ENCODE peak calls at places on chromosomes 2 and 18, in ten cellular contexts. One of them, this sample, is unnamed.

GRCh38 chr2:39733070-39733674 is 45.9 kb downstream of the THUMPD2 start:
- DNase-seq in IMR-90: no peak
- DNase-seq in body of pancreas: no peak
- DNase-seq in HepG2: no peak
- DNase-seq in gastrocnemius medialis: no peak
- DNase-seq in ovary: no peak
- DNase-seq in A549: no peak
- DNase-seq in breast epithelium: no peak
- DNase-seq in esophagus muscularis mucosa: no peak
- DNase-seq in esophagus squamous epithelium: no peak
- DNase-seq in this sample: no peak

GRCh38 chr2:18991177-18992168 is 366.9 kb downstream of the OSR1 start:
- DNase-seq in IMR-90: peak
- DNase-seq in body of pancreas: peak
- DNase-seq in HepG2: no peak
- DNase-seq in gastrocnemius medialis: peak
- DNase-seq in ovary: peak
- DNase-seq in A549: peak
- DNase-seq in breast epithelium: peak
- DNase-seq in esophagus muscularis mucosa: no peak
- DNase-seq in esophagus squamous epithelium: no peak
- DNase-seq in this sample: peak

GRCh38 chr2:191069606-191070005 is 55.6 kb upstream of the STAT1 start:
- DNase-seq in IMR-90: no peak
- DNase-seq in body of pancreas: no peak
- DNase-seq in HepG2: no peak
- DNase-seq in gastrocnemius medialis: no peak
- DNase-seq in ovary: no peak
- DNase-seq in A549: no peak
- DNase-seq in breast epithelium: no peak
- DNase-seq in esophagus muscularis mucosa: no peak
- DNase-seq in esophagus squamous epithelium: no peak
- DNase-seq in this sample: no peak

GRCh38 chr2:126219081-126219480 is 436.9 kb upstream of the GYPC start:
- DNase-seq in IMR-90: no peak
- DNase-seq in body of pancreas: no peak
- DNase-seq in HepG2: no peak
- DNase-seq in gastrocnemius medialis: no peak
- DNase-seq in ovary: no peak
- DNase-seq in A549: no peak
- DNase-seq in breast epithelium: no peak
- DNase-seq in esophagus muscularis mucosa: no peak
- DNase-seq in esophagus squamous epithelium: no peak
- DNase-seq in this sample: no peak

GRCh38 chr2:146661494-146662096 is 1183.2 kb upstream of the ACVR2A start:
- DNase-seq in IMR-90: peak
- DNase-seq in body of pancreas: no peak
- DNase-seq in HepG2: peak
- DNase-seq in gastrocnemius medialis: no peak
- DNase-seq in ovary: no peak
- DNase-seq in A549: peak
- DNase-seq in breast epithelium: no peak
- DNase-seq in esophagus muscularis mucosa: no peak
- DNase-seq in esophagus squamous epithelium: no peak
- DNase-seq in this sample: peak

GRCh38 chr2:214593723-214594122 is 182.9 kb downstream of the VWC2L start:
- DNase-seq in IMR-90: peak
- DNase-seq in body of pancreas: peak
- DNase-seq in HepG2: peak
- DNase-seq in gastrocnemius medialis: no peak
- DNase-seq in ovary: no peak
- DNase-seq in A549: peak
- DNase-seq in breast epithelium: no peak
- DNase-seq in esophagus muscularis mucosa: no peak
- DNase-seq in esophagus squamous epithelium: no peak
- DNase-seq in this sample: no peak

GRCh38 chr18:13612111-13612997 is 114.0 kb downstream of the FAM210A start:
- DNase-seq in IMR-90: no peak
- DNase-seq in body of pancreas: no peak
- DNase-seq in HepG2: no peak
- DNase-seq in gastrocnemius medialis: no peak
- DNase-seq in ovary: no peak
- DNase-seq in A549: no peak
- DNase-seq in breast epithelium: no peak
- DNase-seq in esophagus muscularis mucosa: peak
- DNase-seq in esophagus squamous epithelium: peak
- DNase-seq in this sample: no peak

GRCh38 chr18:37375181-37375580 is 190.4 kb downstream of the CELF4 start:
- DNase-seq in IMR-90: no peak
- DNase-seq in body of pancreas: no peak
- DNase-seq in HepG2: no peak
- DNase-seq in gastrocnemius medialis: no peak
- DNase-seq in ovary: no peak
- DNase-seq in A549: no peak
- DNase-seq in breast epithelium: no peak
- DNase-seq in esophagus muscularis mucosa: no peak
- DNase-seq in esophagus squamous epithelium: no peak
- DNase-seq in this sample: no peak

GRCh38 chr2:27255660-27256059 is 7.2 kb downstream of the SLC30A3 start:
- DNase-seq in IMR-90: peak
- DNase-seq in body of pancreas: no peak
- DNase-seq in HepG2: no peak
- DNase-seq in gastrocnemius medialis: no peak
- DNase-seq in ovary: no peak
- DNase-seq in A549: no peak
- DNase-seq in breast epithelium: no peak
- DNase-seq in esophagus muscularis mucosa: no peak
- DNase-seq in esophagus squamous epithelium: no peak
- DNase-seq in this sample: peak

GRCh38 chr2:227420063-227421052 is 32.6 kb upstream of the SCYGR1 start:
- DNase-seq in IMR-90: no peak
- DNase-seq in body of pancreas: no peak
- DNase-seq in HepG2: no peak
- DNase-seq in gastrocnemius medialis: no peak
- DNase-seq in ovary: no peak
- DNase-seq in A549: no peak
- DNase-seq in breast epithelium: no peak
- DNase-seq in esophagus muscularis mucosa: no peak
- DNase-seq in esophagus squamous epithelium: no peak
- DNase-seq in this sample: no peak

GRCh38 chr18:50218432-50219197 is 23.7 kb upstream of the MYO5B start:
- DNase-seq in IMR-90: peak
- DNase-seq in body of pancreas: peak
- DNase-seq in HepG2: peak
- DNase-seq in gastrocnemius medialis: no peak
- DNase-seq in ovary: no peak
- DNase-seq in A549: peak
- DNase-seq in breast epithelium: no peak
- DNase-seq in esophagus muscularis mucosa: no peak
- DNase-seq in esophagus squamous epithelium: no peak
- DNase-seq in this sample: peak

GRCh38 chr2:137002911-137003310 is 237.6 kb downstream of the THSD7B start:
- DNase-seq in IMR-90: no peak
- DNase-seq in body of pancreas: no peak
- DNase-seq in HepG2: no peak
- DNase-seq in gastrocnemius medialis: no peak
- DNase-seq in ovary: no peak
- DNase-seq in A549: no peak
- DNase-seq in breast epithelium: no peak
- DNase-seq in esophagus muscularis mucosa: no peak
- DNase-seq in esophagus squamous epithelium: no peak
- DNase-seq in this sample: no peak

GRCh38 chr2:136994793-136995192 is 229.4 kb downstream of the THSD7B start:
- DNase-seq in IMR-90: no peak
- DNase-seq in body of pancreas: no peak
- DNase-seq in HepG2: no peak
- DNase-seq in gastrocnemius medialis: no peak
- DNase-seq in ovary: no peak
- DNase-seq in A549: no peak
- DNase-seq in breast epithelium: no peak
- DNase-seq in esophagus muscularis mucosa: no peak
- DNase-seq in esophagus squamous epithelium: no peak
- DNase-seq in this sample: no peak

GRCh38 chr2:137000790-137001189 is 235.4 kb downstream of the THSD7B start:
- DNase-seq in IMR-90: no peak
- DNase-seq in body of pancreas: no peak
- DNase-seq in HepG2: no peak
- DNase-seq in gastrocnemius medialis: no peak
- DNase-seq in ovary: no peak
- DNase-seq in A549: no peak
- DNase-seq in breast epithelium: no peak
- DNase-seq in esophagus muscularis mucosa: no peak
- DNase-seq in esophagus squamous epithelium: no peak
- DNase-seq in this sample: no peak

DNA sequence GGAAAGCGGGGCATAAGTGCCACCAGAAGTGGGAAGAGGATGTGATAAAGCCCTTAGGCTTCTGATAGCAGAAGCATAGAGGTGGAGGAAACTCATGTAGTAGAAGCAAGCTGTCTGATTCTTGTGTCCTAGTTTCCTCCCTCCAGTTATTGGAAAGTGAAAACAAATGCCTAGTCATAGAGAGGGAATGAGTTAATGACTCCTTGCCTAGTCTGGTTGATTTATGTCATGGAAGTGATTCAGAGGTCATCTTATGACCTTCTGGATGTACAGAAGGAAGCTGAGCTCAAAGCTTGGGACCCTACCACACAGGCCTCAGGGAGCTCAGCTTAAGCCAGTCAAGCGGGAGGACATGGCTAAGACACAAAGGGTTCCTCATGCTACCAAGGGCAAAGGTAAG is 232.2 kb downstream of the THSD7B start:
- DNase-seq in IMR-90: no peak
- DNase-seq in body of pancreas: no peak
- DNase-seq in HepG2: no peak
- DNase-seq in gastrocnemius medialis: no peak
- DNase-seq in ovary: no peak
- DNase-seq in A549: no peak
- DNase-seq in breast epithelium: no peak
- DNase-seq in esophagus muscularis mucosa: no peak
- DNase-seq in esophagus squamous epithelium: no peak
- DNase-seq in this sample: peak
- H3K27ac ChIP-seq in IMR-90: no peak
- H3K27ac ChIP-seq in body of pancreas: no peak
- H3K27ac ChIP-seq in HepG2: no peak
- H3K27ac ChIP-seq in gastrocnemius medialis: no peak
- H3K27ac ChIP-seq in ovary: no peak
- H3K27ac ChIP-seq in A549: no peak
- H3K27ac ChIP-seq in breast epithelium: no peak
- H3K27ac ChIP-seq in esophagus muscularis mucosa: no peak
- H3K27ac ChIP-seq in esophagus squamous epithelium: no peak
- H3K27ac ChIP-seq in this sample: peak

GRCh38 chr2:43100883-43101662 is 125.3 kb downstream of the ZFP36L2 start:
- DNase-seq in IMR-90: peak
- DNase-seq in body of pancreas: peak
- DNase-seq in HepG2: no peak
- DNase-seq in gastrocnemius medialis: peak
- DNase-seq in ovary: peak
- DNase-seq in A549: no peak
- DNase-seq in breast epithelium: peak
- DNase-seq in esophagus muscularis mucosa: no peak
- DNase-seq in esophagus squamous epithelium: no peak
- DNase-seq in this sample: peak
- TF ChIP-seq POLR2A in IMR-90: no peak
- TF ChIP-seq POLR2A in body of pancreas: peak
- TF ChIP-seq POLR2A in HepG2: no peak
- TF ChIP-seq POLR2A in gastrocnemius medialis: no peak
- TF ChIP-seq POLR2A in ovary: no peak
- TF ChIP-seq POLR2A in A549: no peak
- TF ChIP-seq POLR2A in breast epithelium: no peak
- TF ChIP-seq POLR2A in esophagus muscularis mucosa: no peak
- TF ChIP-seq POLR2A in esophagus squamous epithelium: peak
- TF ChIP-seq POLR2A in this sample: no peak

GRCh38 chr2:233270366-233270765 is 18.9 kb downstream of the ATG16L1 start:
- DNase-seq in IMR-90: no peak
- DNase-seq in body of pancreas: no peak
- DNase-seq in HepG2: no peak
- DNase-seq in gastrocnemius medialis: no peak
- DNase-seq in ovary: no peak
- DNase-seq in A549: no peak
- DNase-seq in breast epithelium: no peak
- DNase-seq in esophagus muscularis mucosa: no peak
- DNase-seq in esophagus squamous epithelium: no peak
- DNase-seq in this sample: peak

GRCh38 chr2:233271693-233272092 is 20.2 kb downstream of the ATG16L1 start:
- DNase-seq in IMR-90: no peak
- DNase-seq in body of pancreas: no peak
- DNase-seq in HepG2: no peak
- DNase-seq in gastrocnemius medialis: no peak
- DNase-seq in ovary: no peak
- DNase-seq in A549: no peak
- DNase-seq in breast epithelium: no peak
- DNase-seq in esophagus muscularis mucosa: no peak
- DNase-seq in esophagus squamous epithelium: no peak
- DNase-seq in this sample: no peak

GRCh38 chr2:233267516-233268245 is 16.2 kb downstream of the ATG16L1 start:
- DNase-seq in IMR-90: no peak
- DNase-seq in body of pancreas: peak
- DNase-seq in HepG2: no peak
- DNase-seq in gastrocnemius medialis: peak
- DNase-seq in ovary: no peak
- DNase-seq in A549: no peak
- DNase-seq in breast epithelium: no peak
- DNase-seq in esophagus muscularis mucosa: no peak
- DNase-seq in esophagus squamous epithelium: no peak
- DNase-seq in this sample: no peak

GRCh38 chr2:233273120-233273519 is 21.6 kb downstream of the ATG16L1 start:
- DNase-seq in IMR-90: no peak
- DNase-seq in body of pancreas: no peak
- DNase-seq in HepG2: no peak
- DNase-seq in gastrocnemius medialis: no peak
- DNase-seq in ovary: no peak
- DNase-seq in A549: no peak
- DNase-seq in breast epithelium: no peak
- DNase-seq in esophagus muscularis mucosa: no peak
- DNase-seq in esophagus squamous epithelium: no peak
- DNase-seq in this sample: no peak

GRCh38 chr2:233270951-233271350 is 19.5 kb downstream of the ATG16L1 start:
- DNase-seq in IMR-90: no peak
- DNase-seq in body of pancreas: no peak
- DNase-seq in HepG2: no peak
- DNase-seq in gastrocnemius medialis: no peak
- DNase-seq in ovary: no peak
- DNase-seq in A549: no peak
- DNase-seq in breast epithelium: no peak
- DNase-seq in esophagus muscularis mucosa: no peak
- DNase-seq in esophagus squamous epithelium: no peak
- DNase-seq in this sample: no peak
- H3K27ac ChIP-seq in IMR-90: no peak
- H3K27ac ChIP-seq in body of pancreas: peak
- H3K27ac ChIP-seq in HepG2: no peak
- H3K27ac ChIP-seq in gastrocnemius medialis: no peak
- H3K27ac ChIP-seq in ovary: no peak
- H3K27ac ChIP-seq in A549: no peak
- H3K27ac ChIP-seq in breast epithelium: peak
- H3K27ac ChIP-seq in esophagus muscularis mucosa: no peak
- H3K27ac ChIP-seq in esophagus squamous epithelium: no peak
- H3K27ac ChIP-seq in this sample: no peak

GRCh38 chr2:186589733-186590537 is at the start of gene ITGAV:
- DNase-seq in IMR-90: peak
- DNase-seq in body of pancreas: peak
- DNase-seq in HepG2: peak
- DNase-seq in gastrocnemius medialis: peak
- DNase-seq in ovary: peak
- DNase-seq in A549: peak
- DNase-seq in breast epithelium: peak
- DNase-seq in esophagus muscularis mucosa: peak
- DNase-seq in esophagus squamous epithelium: peak
- DNase-seq in this sample: peak
- TF ChIP-seq POLR2A in IMR-90: peak
- TF ChIP-seq POLR2A in body of pancreas: peak
- TF ChIP-seq POLR2A in HepG2: peak
- TF ChIP-seq POLR2A in gastrocnemius medialis: peak
- TF ChIP-seq POLR2A in ovary: peak
- TF ChIP-seq POLR2A in A549: peak
- TF ChIP-seq POLR2A in breast epithelium: peak
- TF ChIP-seq POLR2A in esophagus muscularis mucosa: peak
- TF ChIP-seq POLR2A in esophagus squamous epithelium: peak
- TF ChIP-seq POLR2A in this sample: peak